ENCODE peak calls at places on chromosome 19, in five cellular contexts. U, A, W, C and R are unnamed samples.

GRCh38 chr19:2089001-2089711 is 7.0 kb downstream of the MOB3A start:
- DNase-seq in C (peak; percentile 92), W (no peak), U (peak; percentile 36), A (peak; percentile 77), R (no peak)

GRCh38 chr19:56639217-56639616 is 3.7 kb upstream of the SMIM17 start:
- DNase-seq in U (peak; percentile 3), C (peak; percentile 74), A (peak; percentile 5), W (no peak), R (peak; percentile 53)

GRCh38 chr19:21328402-21328801 is 808 bp downstream of the ZNF708 start:
- DNase-seq in A (no peak), U (no peak), C (peak; percentile 4), W (no peak), R (peak; percentile 18)

GRCh38 chr19:14556662-14557188 is 15.1 kb downstream of the NDUFB7 start:
- DNase-seq in C (peak; percentile 91), A (peak; percentile 80), U (peak; percentile 77), W (peak; percentile 81), R (peak; percentile 72)

GRCh38 chr19:30690935-30691505 is 318.8 kb downstream of the ZNF536 start:
- DNase-seq in A (no peak), U (no peak), C (no peak), W (no peak), R (no peak)

GRCh38 chr19:928471-929259 is 2.8 kb downstream of the ARID3A start:
- DNase-seq in U (no peak), C (peak; percentile 98), W (no peak), A (peak; percentile 50), R (no peak)

GRCh38 chr19:30649934-30650614 is 277.9 kb downstream of the ZNF536 start:
- DNase-seq in W (no peak), A (peak; percentile 41), C (peak; percentile 64), U (peak; percentile 51), R (peak; percentile 50)

GRCh38 chr19:5131866-5132561 is 163.1 kb downstream of the KDM4B start:
- DNase-seq in U (no peak), C (peak; percentile 98), W (no peak), A (no peak), R (peak; percentile 49)

GRCh38 chr19:39397360-39398296 is 6.5 kb downstream of the MED29 start:
- DNase-seq in W (no peak), C (peak; percentile 85), A (peak; percentile 90), U (peak; percentile 76), R (no peak)

GRCh38 chr19:40502647-40503046 is 35.8 kb downstream of the SPTBN4 start:
- DNase-seq in A (no peak), W (peak; percentile 17), U (no peak), C (peak; percentile 50), R (no peak)

GRCh38 chr19:47176627-47177090 is 46.0 kb downstream of the SAE1 start:
- DNase-seq in W (no peak), U (peak; percentile 98), A (peak; percentile 92), C (peak; percentile 84), R (no peak)

GRCh38 chr19:11020982-11021759 is 60.3 kb downstream of the SMARCA4 start:
- DNase-seq in A (no peak), U (no peak), W (no peak), C (peak; percentile 97), R (no peak)

GRCh38 chr19:50518091-50519005 is 4.6 kb upstream of the ASPDH start:
- DNase-seq in C (no peak), U (no peak), W (no peak), A (no peak), R (no peak)

GRCh38 chr19:39676004-39676403 is 20.3 kb downstream of the LGALS16 start:
- DNase-seq in U (no peak), C (no peak), W (no peak), A (no peak), R (no peak)

GRCh38 chr19:1962674-1963073 is 21.7 kb downstream of the CSNK1G2 start:
- DNase-seq in A (no peak), C (peak; percentile 29), U (no peak), W (no peak), R (no peak)

GRCh38 chr19:43774103-43774939 is 6.5 kb downstream of the KCNN4 start:
- DNase-seq in W (no peak), C (no peak), A (peak; percentile 69), U (peak; percentile 58), R (peak; percentile 57)

GRCh38 chr19:23002690-23003422 is at the start of gene ZNF728:
- DNase-seq in A (no peak), W (no peak), C (no peak), U (no peak), R (no peak)

GRCh38 chr19:13121551-13122274 is 3.6 kb downstream of the NACC1 start:
- DNase-seq in U (no peak), C (no peak), W (no peak), A (no peak), R (no peak)

GRCh38 chr19:29528946-29529645 is 3.3 kb downstream of the VSTM2B start:
- DNase-seq in W (no peak), U (no peak), A (no peak), C (no peak), R (peak; percentile 26)

GRCh38 chr19:55094456-55095259 is 19.0 kb downstream of the EPS8L1 start:
- DNase-seq in U (no peak), C (no peak), W (no peak), A (no peak), R (no peak)
- H3K4me3 ChIP-seq in U (no peak overlapping the region), C (no peak overlapping the region), W (no peak overlapping the region), A (peak overlapping the region; percentile 14), R (no peak overlapping the region)

GRCh38 chr19:9818175-9818733 is 625 bp downstream of the FBXL12 start:
- DNase-seq in C (peak; percentile 11), U (no peak), W (no peak), A (no peak), R (no peak)
- H3K14ac ChIP-seq in C (peak overlapping the region; percentile 100), U (peak overlapping the region; percentile 71), W (no peak overlapping the region), A (no peak overlapping the region), R (peak overlapping the region; percentile 64)

GRCh38 chr19:16355293-16356043 is 30.8 kb downstream of the KLF2 start:
- DNase-seq in U (no peak), A (no peak), W (no peak), C (no peak), R (no peak)
- H3K4me3 ChIP-seq in U (no peak overlapping the region), A (no peak overlapping the region), W (no peak overlapping the region), C (no peak overlapping the region), R (no peak overlapping the region)

GRCh38 chr19:27918818-27919217 is 1294.1 kb downstream of the UQCRFS1 start:
- DNase-seq in C (no peak), A (no peak), W (no peak), U (no peak), R (no peak)
- H3K14ac ChIP-seq in C (no peak overlapping the region), A (no peak overlapping the region), W (no peak overlapping the region), U (no peak overlapping the region), R (no peak overlapping the region)

GRCh38 chr19:3837332-3837731 is 31.5 kb downstream of the ZFR2 start:
- DNase-seq in W (no peak), C (no peak), A (no peak), U (no peak), R (no peak)
- H3K4me3 ChIP-seq in W (no peak overlapping the region), C (no peak overlapping the region), A (no peak overlapping the region), U (no peak overlapping the region), R (no peak overlapping the region)

GRCh38 chr19:54470991-54471782 is 1.9 kb downstream of the CDC42EP5 start:
- DNase-seq in U (no peak), A (peak; percentile 75), C (peak; percentile 78), W (no peak), R (no peak)
- H3K14ac ChIP-seq in U (no peak overlapping the region), A (no peak overlapping the region), C (no peak overlapping the region), W (no peak overlapping the region), R (peak overlapping the region; percentile 38)